ENCODE peak calls at places on chromosomes 4 and X, in seven cellular contexts. H, A, P, E, J, S and O are unnamed samples.

GRCh38 chr4:90084277-90084966 is 42.8 kb upstream of the CCSER1 start:
- DNase-seq in E (no peak), S (no peak), J (no peak), H (no peak), A (no peak), P (no peak), O (no peak)

GRCh38 chr4:15779789-15780188 is 1.7 kb downstream of the CD38 start:
- DNase-seq in A (no peak), P (no peak), E (no peak), S (no peak), H (no peak), J (no peak), O (no peak)

GRCh38 chr4:186808635-186809018 is 85.0 kb upstream of the FAT1 start:
- DNase-seq in H (no peak), J (peak), E (no peak), A (peak), S (no peak), P (no peak), O (peak)

GRCh38 chr4:1244978-1245471 is 3.9 kb downstream of the CTBP1 start:
- DNase-seq in P (no peak), H (no peak), S (no peak), A (no peak), E (no peak), J (no peak), O (no peak)

GRCh38 chr4:107151173-107151572 is 115.1 kb upstream of the DKK2 start:
- DNase-seq in J (no peak), A (no peak), E (no peak), S (no peak), P (no peak), H (no peak), O (no peak)

GRCh38 chr4:184528713-184529112 is 54.4 kb upstream of the IRF2 start:
- DNase-seq in P (no peak), J (no peak), S (no peak), H (no peak), E (no peak), A (no peak), O (no peak)

GRCh38 chr4:182918044-182918607 is 940 bp upstream of the DCTD start:
- DNase-seq in J (no peak), A (no peak), H (no peak), P (no peak), E (no peak), S (peak), O (no peak)

GRCh38 chrX:120672389-120672788 is 42.5 kb upstream of the C1GALT1C1 start:
- DNase-seq in A (peak), S (no peak), P (peak), H (peak), E (peak), J (peak), O (peak)

GRCh38 chr4:172573899-172574298 is 594.7 kb upstream of the GALNT7 start:
- DNase-seq in H (no peak), S (no peak), A (no peak), P (no peak), J (no peak), E (no peak), O (no peak)

GRCh38 chr4:40193578-40193977 is 3.3 kb upstream of the RHOH start:
- DNase-seq in A (no peak), J (no peak), H (no peak), E (no peak), P (no peak), S (no peak), O (no peak)
- TF ChIP-seq CTCF in A (no peak), J (no peak), H (no peak), E (no peak), P (no peak), S (no peak), O (no peak)

GRCh38 chr4:98687876-98688275 is 29.5 kb upstream of the TSPAN5 start:
- DNase-seq in A (no peak), S (no peak), H (no peak), P (no peak), J (peak), E (no peak), O (no peak)

GRCh38 chr4:98686847-98687246 is 28.4 kb upstream of the TSPAN5 start:
- DNase-seq in J (no peak), S (no peak), H (no peak), P (no peak), E (no peak), A (no peak), O (no peak)

GRCh38 chr4:98686046-98686385 is 27.6 kb upstream of the TSPAN5 start:
- DNase-seq in H (no peak), J (no peak), E (no peak), A (no peak), P (no peak), S (no peak), O (no peak)

GRCh38 chr4:98689507-98690174 is 31.2 kb upstream of the TSPAN5 start:
- DNase-seq in A (no peak), E (no peak), P (no peak), H (no peak), J (no peak), S (no peak), O (no peak)

DNA sequence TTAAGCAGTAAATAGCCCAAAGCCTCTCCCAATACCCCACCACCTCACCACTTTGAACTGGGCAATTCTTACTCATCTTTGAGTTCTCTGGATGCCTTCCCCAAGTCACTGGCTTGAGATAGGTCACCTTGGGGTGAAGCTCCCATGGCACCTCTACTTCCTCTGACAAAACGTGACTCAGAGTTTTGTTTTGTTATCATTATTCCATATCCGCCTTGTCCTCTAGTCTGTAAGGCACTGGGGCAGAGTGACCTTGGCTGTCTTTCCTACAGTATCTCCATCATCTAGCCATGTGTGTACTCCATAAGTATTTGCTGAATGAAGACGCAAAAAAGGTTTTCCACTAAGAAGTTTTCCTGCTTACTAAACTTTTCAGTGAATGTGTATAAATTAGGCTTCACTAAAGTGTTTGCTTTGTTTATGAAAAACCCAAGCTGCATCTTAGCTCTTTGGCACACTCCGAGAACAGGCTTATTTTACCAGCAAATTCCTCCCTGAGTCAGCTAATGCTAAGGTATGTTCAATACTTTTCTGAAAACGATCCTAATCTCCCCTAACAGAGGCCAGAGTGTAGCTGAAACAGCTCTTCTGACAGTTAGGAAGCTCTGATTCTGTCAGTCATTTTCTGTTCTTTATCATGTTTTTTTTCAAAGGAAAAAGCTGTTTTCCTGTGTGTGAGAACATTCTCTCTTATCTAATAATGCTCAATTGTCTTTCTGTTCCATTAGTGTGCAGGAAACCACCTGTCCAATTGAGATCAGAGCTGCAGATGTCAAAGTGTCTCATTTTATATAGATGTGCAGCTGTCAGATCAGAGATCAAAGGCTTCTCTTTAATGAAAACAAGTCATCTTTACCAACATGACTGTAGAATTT is 30.2 kb upstream of the TSPAN5 start:
- DNase-seq in J (peak), E (no peak), H (no peak), S (no peak), P (no peak), A (peak), O (no peak)
- H3K4me3 ChIP-seq in J (no peak), E (no peak), H (no peak), S (no peak), P (no peak), A (no peak), O (no peak)

DNA sequence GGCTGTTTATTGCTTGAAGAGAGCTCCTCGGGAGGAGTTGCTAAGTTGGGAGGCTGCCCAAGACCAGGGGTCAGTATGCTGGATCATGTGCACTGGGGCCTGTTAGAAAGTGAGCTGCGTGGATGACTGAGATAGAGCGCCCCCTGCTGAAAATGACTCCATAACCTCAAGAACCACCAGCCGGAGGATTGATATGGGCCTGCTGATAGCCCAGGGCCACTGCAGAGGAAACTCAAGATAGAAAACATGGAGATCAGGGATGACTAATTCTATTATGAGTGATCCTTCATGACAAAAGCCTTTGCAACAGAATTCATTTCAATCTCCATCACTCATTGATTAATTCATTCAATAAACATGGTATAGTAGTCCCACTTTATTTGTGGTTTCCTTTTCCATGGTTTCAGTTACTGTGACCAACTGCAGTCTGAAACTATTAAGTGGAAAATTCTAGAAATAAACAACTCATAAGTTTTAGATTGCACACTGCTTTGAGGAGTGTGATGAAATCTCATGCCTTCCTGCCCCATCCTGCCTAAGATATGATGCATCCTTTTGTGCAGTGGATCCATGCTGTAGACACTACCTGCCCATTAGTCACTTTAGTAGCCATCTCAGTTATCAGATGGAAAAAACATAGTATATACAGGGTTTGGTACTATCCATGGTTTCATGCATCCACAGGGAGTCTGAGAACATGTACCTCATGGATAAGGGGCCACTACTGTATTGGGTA is 126.7 kb upstream of the MBNL3 start:
- DNase-seq in J (peak), H (peak), S (no peak), P (no peak), E (peak), A (no peak), O (no peak)
- TF ChIP-seq CTCF in J (peak), H (peak), S (peak), P (no peak), E (no peak), A (peak), O (peak)

GRCh38 chr4:64409300-64409699 is at the start of gene TECRL:
- DNase-seq in E (no peak), S (no peak), H (no peak), P (no peak), A (no peak), J (no peak), O (no peak)
- H3K4me3 ChIP-seq in E (no peak), S (no peak), H (no peak), P (no peak), A (no peak), J (no peak), O (no peak)